ENCODE peak calls at places on chromosomes 12 and 14, in seven cellular contexts. H is PC-9, N is neural progenitor cell, P is H9, E is SK-N-SH, Q is endothelial cell of umbilical vein, K is IMR-90. C is an unnamed sample. For H3K4me1, the result is how much of the 10 kb centered on the place peaks cover.

GRCh38 chr14:98906123-98906995 is 365.6 kb downstream of the BCL11B start:
- DNase-seq in H (no peak), N (peak), P (no peak), E (no peak), Q (no peak), K (no peak), C (no peak)

GRCh38 chr14:94080606-94081385 is at the start of the genes DDX24 and IFI27L1:
- DNase-seq in H (peak), N (peak), P (peak), E (peak), Q (peak), K (peak), C (peak)

GRCh38 chr14:50527970-50528369 is 4.4 kb downstream of the MAP4K5 start:
- DNase-seq in H (no peak), N (no peak), P (no peak), E (no peak), Q (peak), K (peak), C (peak)

GRCh38 chr12:78119351-78119918 is 288.7 kb downstream of the NAV3 start:
- DNase-seq in H (no peak), N (no peak), P (no peak), E (no peak), Q (no peak), K (no peak), C (no peak)

GRCh38 chr12:75315518-75315917 is 14.6 kb downstream of the CAPS2 start:
- DNase-seq in H (no peak), N (no peak), P (no peak), E (no peak), Q (no peak), K (peak), C (no peak)

GRCh38 chr14:69715725-69716482 is 51.0 kb upstream of the SRSF5 start:
- DNase-seq in H (no peak), N (no peak), P (no peak), E (peak), Q (peak), K (peak), C (peak)

GRCh38 chr14:104136472-104137296 is 1.7 kb upstream of the KIF26A start:
- DNase-seq in H (no peak), N (peak), P (peak), E (peak), Q (no peak), K (no peak), C (peak)

GRCh38 chr14:56324831-56325230 is 206.6 kb downstream of the PELI2 start:
- DNase-seq in H (no peak), N (no peak), P (no peak), E (no peak), Q (no peak), K (peak), C (no peak)

GRCh38 chr12:45292486-45293195 is 76.7 kb downstream of the ANO6 start:
- DNase-seq in H (no peak), N (no peak), P (no peak), E (no peak), Q (no peak), K (peak), C (no peak)

GRCh38 chr14:73997108-73997943 is 21.8 kb downstream of the ENTPD5 start:
- DNase-seq in H (no peak), N (no peak), P (no peak), E (no peak), Q (no peak), K (no peak), C (no peak)

GRCh38 chr14:102371361-102371760 is 8.6 kb downstream of the TECPR2 start:
- DNase-seq in H (no peak), N (no peak), P (no peak), E (no peak), Q (no peak), K (no peak), C (no peak)
- TF ChIP-seq CTCF in H (no peak), N (no peak), P (no peak), E (no peak), Q (no peak), K (no peak), C (no peak)

DNA sequence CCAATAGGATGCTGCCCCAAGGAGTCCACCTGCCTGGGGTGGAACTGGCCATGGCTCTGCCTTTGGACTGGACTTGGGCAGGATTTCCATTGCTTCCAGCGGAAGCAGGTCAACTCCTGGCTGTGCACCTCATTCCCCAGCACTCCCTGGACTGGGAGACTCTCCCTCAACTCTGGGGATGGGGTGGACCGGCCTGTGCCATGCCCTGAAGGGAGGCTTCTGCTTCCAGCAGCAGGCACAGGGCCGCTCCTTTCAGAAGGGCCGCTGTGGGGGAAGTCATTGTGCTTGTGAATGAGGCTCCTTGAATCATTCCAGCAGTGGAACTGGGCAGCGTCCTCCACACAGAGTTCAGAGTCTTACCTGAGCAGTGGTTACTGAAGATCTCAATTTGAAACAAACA is 23.0 kb downstream of the TCHP start:
- DNase-seq in H (no peak), N (no peak), P (no peak), E (no peak), Q (no peak), K (no peak), C (peak)
- H3K4me1 ChIP-seq in H (under half), N (under half), P (under half), E (under half), Q (under half), K (under half), C (under half)

GRCh38 chr14:65302571-65303184 is 109.9 kb upstream of the FUT8 start:
- DNase-seq in H (peak), N (no peak), P (no peak), E (no peak), Q (no peak), K (no peak), C (no peak)
- H3K4me2 ChIP-seq in H (peak), N (peak), P (no peak), E (no peak), Q (no peak), K (no peak), C (no peak)

GRCh38 chr12:116939734-116940133 is 29.0 kb downstream of the FBXW8 start:
- DNase-seq in H (no peak), N (no peak), P (no peak), E (no peak), Q (no peak), K (no peak), C (no peak)
- TF ChIP-seq CTCF in H (no peak), N (no peak), P (no peak), E (no peak), Q (no peak), K (no peak), C (no peak)

GRCh38 chr14:61475316-61475715 is 153.9 kb downstream of the PRKCH start:
- DNase-seq in H (peak), N (peak), P (no peak), E (no peak), Q (peak), K (peak), C (no peak)

GRCh38 chr14:61472801-61473376 is 151.5 kb downstream of the PRKCH start:
- DNase-seq in H (no peak), N (no peak), P (no peak), E (no peak), Q (peak), K (peak), C (no peak)

GRCh38 chr14:61472025-61472672 is 150.8 kb downstream of the PRKCH start:
- DNase-seq in H (peak), N (no peak), P (no peak), E (peak), Q (peak), K (peak), C (peak)

GRCh38 chr14:61474671-61475070 is 153.3 kb downstream of the PRKCH start:
- DNase-seq in H (no peak), N (no peak), P (no peak), E (no peak), Q (no peak), K (no peak), C (no peak)

GRCh38 chr14:61474021-61474420 is 152.6 kb downstream of the PRKCH start:
- DNase-seq in H (no peak), N (no peak), P (no peak), E (no peak), Q (no peak), K (no peak), C (no peak)
- H3K4me1 ChIP-seq in H (half or more), N (under half), P (under half), E (half or more), Q (half or more), K (under half), C (half or more)

GRCh38 chr12:52517888-52518287 is 2.3 kb downstream of the KRT5 start:
- DNase-seq in H (no peak), N (no peak), P (no peak), E (no peak), Q (no peak), K (no peak), C (no peak)
- H3K4me2 ChIP-seq in H (peak), N (no peak), P (no peak), E (no peak), Q (no peak), K (no peak), C (no peak)

GRCh38 chr12:26031318-26031717 is 72.8 kb downstream of the RASSF8 start:
- DNase-seq in H (no peak), N (no peak), P (no peak), E (no peak), Q (no peak), K (no peak), C (no peak)

GRCh38 chr12:26029741-26030033 is 71.2 kb downstream of the RASSF8 start:
- DNase-seq in H (no peak), N (no peak), P (no peak), E (no peak), Q (no peak), K (peak), C (no peak)

GRCh38 chr12:26030371-26030770 is 71.9 kb downstream of the RASSF8 start:
- DNase-seq in H (no peak), N (no peak), P (no peak), E (no peak), Q (no peak), K (no peak), C (no peak)

GRCh38 chr12:26027401-26027800 is 68.9 kb downstream of the RASSF8 start:
- DNase-seq in H (no peak), N (no peak), P (no peak), E (no peak), Q (no peak), K (no peak), C (peak)

DNA sequence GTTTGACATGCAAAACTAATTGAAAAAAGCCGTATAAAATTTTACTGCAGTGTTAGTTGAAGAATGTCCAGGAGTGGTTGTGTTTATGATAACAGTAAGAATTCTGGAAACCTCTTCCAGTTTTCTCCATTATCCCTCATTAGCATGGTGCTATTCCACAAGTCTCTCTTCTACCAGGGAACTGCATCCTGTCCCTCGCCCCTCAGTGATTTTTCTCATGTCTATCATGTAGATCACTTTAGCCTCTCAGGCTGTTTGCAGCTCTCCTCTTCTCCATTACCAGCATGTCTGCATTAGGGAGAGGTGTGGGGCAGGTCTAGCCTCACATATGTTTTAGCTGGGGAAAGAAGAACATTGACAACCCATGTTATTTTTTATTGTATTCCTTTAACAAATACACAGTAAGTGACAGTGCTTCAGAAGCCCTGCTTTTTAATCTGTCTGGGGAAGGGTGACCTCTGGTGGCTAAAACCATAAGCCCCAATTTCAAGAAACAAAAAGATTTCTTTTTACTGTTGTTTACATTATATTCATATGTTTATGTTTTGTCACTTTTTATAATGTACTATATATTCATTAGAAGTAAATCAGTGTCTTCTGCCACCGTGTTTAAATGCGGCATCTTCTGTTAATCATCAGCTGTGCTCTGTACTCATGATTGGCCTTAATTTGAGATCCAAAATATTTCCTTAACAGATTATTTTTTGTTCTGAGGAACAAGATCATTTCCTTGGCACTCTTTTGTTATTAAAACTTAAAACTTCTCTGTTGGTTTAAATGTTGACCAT is 70.7 kb downstream of the RASSF8 start:
- DNase-seq in H (no peak), N (peak), P (no peak), E (peak), Q (peak), K (peak), C (no peak)
- TF ChIP-seq CTCF in H (peak), N (peak), P (peak), E (peak), Q (peak), K (peak), C (peak)

C was measured in osteoblast.